ENCODE peak calls at places on chromosomes 2 and 18, in eight cellular contexts. X, L, Q, K, O, F, Y and H are unnamed samples. For H3K9me3, the result is how much of the 10 kb centered on the place peaks cover.

GRCh38 chr2:71566271-71566858 is 113.0 kb downstream of the DYSF start:
- DNase-seq in X (no peak), L (no peak), Q (peak), K (no peak), O (no peak), F (no peak), Y (no peak), H (no peak)

GRCh38 chr2:939936-940620 is 10.6 kb upstream of the SNTG2 start:
- DNase-seq in X (no peak), L (no peak), Q (no peak), K (no peak), O (no peak), F (no peak), Y (no peak), H (no peak)

GRCh38 chr2:241933175-241933911 is 63.8 kb downstream of the RTP5 start:
- DNase-seq in X (peak), L (peak), Q (peak), K (peak), O (no peak), F (no peak), Y (no peak), H (no peak)

GRCh38 chr18:5630057-5630765 is 86.4 kb upstream of the EPB41L3 start:
- DNase-seq in X (no peak), L (peak), Q (no peak), K (peak), O (peak), F (peak), Y (peak), H (no peak)

GRCh38 chr2:203659650-203660049 is 46.8 kb upstream of the CD28 start:
- DNase-seq in X (no peak), L (no peak), Q (no peak), K (no peak), O (no peak), F (no peak), Y (no peak), H (peak)

GRCh38 chr18:37362158-37362890 is 203.3 kb downstream of the CELF4 start:
- DNase-seq in X (no peak), L (no peak), Q (no peak), K (no peak), O (no peak), F (no peak), Y (no peak), H (no peak)

GRCh38 chr2:217749009-217749408 is 253.8 kb downstream of the TNS1 start:
- DNase-seq in X (no peak), L (no peak), Q (no peak), K (no peak), O (no peak), F (no peak), Y (no peak), H (no peak)

GRCh38 chr2:9990735-9991134 is 39.2 kb downstream of the GRHL1 start:
- DNase-seq in X (no peak), L (no peak), Q (no peak), K (no peak), O (no peak), F (no peak), Y (no peak), H (no peak)

GRCh38 chr2:177914247-177914646 is 158.3 kb downstream of the PDE11A start:
- DNase-seq in X (no peak), L (no peak), Q (no peak), K (no peak), O (no peak), F (no peak), Y (no peak), H (no peak)

GRCh38 chr2:177921726-177922125 is 150.9 kb downstream of the PDE11A start:
- DNase-seq in X (no peak), L (no peak), Q (peak), K (no peak), O (no peak), F (no peak), Y (no peak), H (no peak)

GRCh38 chr2:177917169-177917568 is 155.4 kb downstream of the PDE11A start:
- DNase-seq in X (no peak), L (no peak), Q (no peak), K (no peak), O (no peak), F (no peak), Y (no peak), H (no peak)

GRCh38 chr2:177916342-177916741 is 156.2 kb downstream of the PDE11A start:
- DNase-seq in X (no peak), L (no peak), Q (no peak), K (no peak), O (no peak), F (no peak), Y (no peak), H (no peak)
- H3K4me2 ChIP-seq in X (no peak), L (no peak), Q (no peak), K (no peak), O (no peak), F (no peak), Y (no peak), H (no peak)

DNA sequence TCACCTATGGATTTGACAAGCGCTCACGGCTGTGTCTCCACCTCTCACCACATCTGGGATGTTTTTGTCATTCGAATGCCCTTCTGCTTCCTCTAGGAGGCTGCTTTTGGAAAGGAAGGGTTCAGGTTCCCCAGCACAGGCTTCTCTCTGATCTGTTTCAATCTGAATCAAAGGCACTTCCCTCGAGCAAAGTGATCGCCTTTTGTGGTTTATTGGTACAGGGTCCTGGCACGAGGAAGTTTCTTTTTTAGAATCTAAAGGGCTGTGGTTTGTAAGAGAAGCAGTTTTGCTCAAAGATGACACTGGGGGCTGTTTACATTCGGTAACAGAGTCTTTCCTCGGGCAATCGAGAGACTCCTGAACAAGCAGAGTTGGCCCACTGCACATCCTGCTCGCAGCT is 145.0 kb downstream of the DAW1 start:
- DNase-seq in X (no peak), L (no peak), Q (no peak), K (no peak), O (no peak), F (no peak), Y (no peak), H (no peak)
- H3K9me3 ChIP-seq in X (under half), L (under half), Q (under half), K (under half), O (under half), F (under half), Y (under half), H (under half)

GRCh38 chr2:178999476-178999875 is 50.5 kb downstream of the CCDC141 start:
- DNase-seq in X (no peak), L (no peak), Q (no peak), K (no peak), O (no peak), F (no peak), Y (no peak), H (no peak)

GRCh38 chr2:178997067-178997466 is 52.9 kb downstream of the CCDC141 start:
- DNase-seq in X (no peak), L (no peak), Q (no peak), K (no peak), O (no peak), F (no peak), Y (no peak), H (no peak)

GRCh38 chr2:178994264-178994663 is 55.7 kb downstream of the CCDC141 start:
- DNase-seq in X (no peak), L (no peak), Q (no peak), K (no peak), O (no peak), F (no peak), Y (no peak), H (no peak)

GRCh38 chr2:178997477-178997876 is 52.5 kb downstream of the CCDC141 start:
- DNase-seq in X (no peak), L (no peak), Q (no peak), K (no peak), O (no peak), F (no peak), Y (no peak), H (no peak)

GRCh38 chr2:178998539-178998938 is 51.4 kb downstream of the CCDC141 start:
- DNase-seq in X (no peak), L (no peak), Q (no peak), K (no peak), O (no peak), F (no peak), Y (no peak), H (no peak)
- H3K4me2 ChIP-seq in X (no peak), L (no peak), Q (no peak), K (no peak), O (no peak), F (no peak), Y (no peak), H (no peak)

GRCh38 chr18:78571831-78572347 is 407.7 kb upstream of the SALL3 start:
- DNase-seq in X (no peak), L (no peak), Q (no peak), K (no peak), O (no peak), F (no peak), Y (no peak), H (no peak)

GRCh38 chr18:78566720-78567119 is 412.9 kb upstream of the SALL3 start:
- DNase-seq in X (no peak), L (no peak), Q (no peak), K (no peak), O (no peak), F (no peak), Y (no peak), H (no peak)

GRCh38 chr18:78566065-78566464 is 413.6 kb upstream of the SALL3 start:
- DNase-seq in X (no peak), L (no peak), Q (no peak), K (no peak), O (no peak), F (no peak), Y (no peak), H (no peak)

GRCh38 chr18:78573773-78574172 is 405.8 kb upstream of the SALL3 start:
- DNase-seq in X (no peak), L (no peak), Q (no peak), K (no peak), O (no peak), F (no peak), Y (no peak), H (no peak)

DNA sequence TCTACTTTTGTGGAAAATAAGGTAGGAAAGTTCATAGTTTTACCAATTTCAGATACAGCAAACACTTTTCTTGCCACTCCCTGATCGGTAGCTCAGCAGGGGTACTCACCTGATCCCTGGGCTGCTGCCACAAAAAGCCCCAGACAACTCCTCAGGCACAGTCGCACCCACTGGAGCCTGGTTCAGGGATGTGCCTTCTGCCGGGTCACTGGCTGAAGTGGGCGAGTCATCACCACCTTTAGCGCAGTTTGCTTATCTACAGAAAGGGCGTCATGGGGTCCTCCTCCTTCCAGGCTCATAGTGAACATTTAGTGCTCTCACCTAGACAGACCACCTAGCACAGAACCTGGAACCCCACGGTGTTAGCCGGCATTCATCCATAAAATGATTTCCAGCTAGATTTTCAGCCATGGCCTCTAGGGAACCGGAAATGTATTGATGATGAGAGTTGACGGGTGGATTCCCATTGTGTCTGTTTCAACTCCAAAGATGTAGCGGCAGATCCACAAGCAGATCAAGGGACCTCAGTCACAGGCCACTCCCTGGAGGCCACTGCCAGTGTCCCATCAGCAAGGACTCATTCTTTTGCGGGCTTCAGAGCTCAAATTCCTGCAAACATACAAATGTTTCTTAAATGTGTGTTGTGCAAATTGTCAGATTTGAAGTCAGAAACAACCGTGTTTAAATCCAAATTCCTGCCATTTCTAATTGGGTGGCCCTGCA is 408.4 kb upstream of the SALL3 start:
- DNase-seq in X (no peak), L (no peak), Q (no peak), K (no peak), O (no peak), F (no peak), Y (no peak), H (no peak)
- H3K9me3 ChIP-seq in X (under half), L (under half), Q (under half), K (under half), O (under half), F (under half), Y (under half), H (under half)

GRCh38 chr2:233059547-233059796 is 670 bp upstream of the INPP5D start:
- DNase-seq in X (no peak), L (no peak), Q (no peak), K (no peak), O (no peak), F (no peak), Y (no peak), H (no peak)
- H3K4me2 ChIP-seq in X (no peak), L (no peak), Q (no peak), K (no peak), O (no peak), F (no peak), Y (no peak), H (peak)

DNA sequence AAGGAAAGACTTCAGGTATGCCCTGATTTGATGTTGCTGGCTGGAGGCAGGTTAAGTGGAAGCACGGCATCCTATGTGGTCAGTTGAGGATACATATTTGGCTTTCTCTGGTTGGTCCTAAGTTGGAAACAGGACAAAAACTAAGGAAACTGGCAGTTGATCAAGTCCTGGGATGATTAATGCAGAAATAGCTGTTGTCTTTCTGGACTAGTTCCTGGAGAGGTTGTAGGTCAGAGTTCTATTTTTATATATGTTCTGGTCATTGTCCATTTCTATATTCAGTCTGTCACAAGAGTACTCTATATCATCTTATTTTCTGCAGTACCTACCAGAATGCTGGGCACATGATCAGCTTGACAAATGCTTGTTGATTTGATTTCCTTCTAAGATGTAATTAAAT is 4.0 kb upstream of the SLC35F5 start:
- DNase-seq in X (peak), L (no peak), Q (peak), K (no peak), O (peak), F (no peak), Y (no peak), H (no peak)
- H3K9me3 ChIP-seq in X (under half), L (under half), Q (under half), K (under half), O (under half), F (under half), Y (under half), H (under half)